ENCODE peak calls at places on chromosomes 3 and 15, in eight cellular contexts. Y, J, Z, I, N, O, V and K are unnamed samples.
A peak's percentile ranks its signal among the peaks of the same experiment; 100 is the strongest.

GRCh38 chr3:184361932-184362667 is 590 bp downstream of the POLR2H start:
- DNase-seq in Z (peak; percentile 67), I (peak; percentile 79), V (peak; percentile 86), O (peak; percentile 71), N (peak; percentile 77), Y (peak; percentile 69), J (peak; percentile 53), K (peak; percentile 66)

GRCh38 chr3:139520028-139520737 is 19.4 kb downstream of the RBP1 start:
- DNase-seq in I (no peak), J (peak; percentile 39), O (peak; percentile 41), V (no peak), N (no peak), Y (no peak), Z (no peak), K (peak; percentile 44)

GRCh38 chr3:66989241-66989640 is 8.9 kb upstream of the KBTBD8 start:
- DNase-seq in I (no peak), Z (no peak), V (no peak), J (no peak), O (no peak), Y (peak; percentile 6), N (no peak), K (no peak)

GRCh38 chr15:80620931-80621330 is 74.2 kb upstream of the ABHD17C start:
- DNase-seq in N (no peak), V (no peak), O (no peak), I (no peak), Y (no peak), J (no peak), Z (no peak), K (no peak)

GRCh38 chr15:49877117-49877860 is 241.7 kb downstream of the ATP8B4 start:
- DNase-seq in O (no peak), N (no peak), Z (no peak), V (no peak), J (peak; percentile 70), I (no peak), Y (no peak), K (no peak)

GRCh38 chr3:4595709-4596108 is 102.6 kb downstream of the ITPR1 start:
- DNase-seq in V (no peak), N (no peak), O (no peak), I (no peak), J (no peak), Y (no peak), Z (no peak), K (no peak)

GRCh38 chr3:117665311-117665710 is 955.7 kb downstream of the TUSC7 start:
- DNase-seq in Y (no peak), J (no peak), N (no peak), Z (no peak), I (no peak), O (no peak), V (no peak), K (no peak)

GRCh38 chr3:186254676-186255665 is 107.1 kb downstream of the DGKG start:
- DNase-seq in I (no peak), J (no peak), N (no peak), V (no peak), Z (no peak), O (no peak), Y (no peak), K (peak; percentile 73)

GRCh38 chr3:46314517-46314916 is 39.4 kb upstream of the CCR2 start:
- DNase-seq in J (no peak), Y (no peak), O (no peak), Z (no peak), N (no peak), I (no peak), V (no peak), K (no peak)

GRCh38 chr15:70316059-70316600 is 218.4 kb upstream of the TLE3 start:
- DNase-seq in V (no peak), Z (peak; percentile 27), N (no peak), I (no peak), O (peak; percentile 14), J (peak; percentile 60), Y (no peak), K (no peak)

GRCh38 chr3:77945320-77945719 is 905.4 kb downstream of the ROBO2 start:
- DNase-seq in I (no peak), V (no peak), Y (no peak), O (no peak), Z (no peak), J (no peak), N (no peak), K (no peak)

GRCh38 chr15:98649996-98650870 is 1.9 kb downstream of the IGF1R start:
- DNase-seq in N (peak; percentile 36), Y (peak; percentile 65), O (peak; percentile 37), I (peak; percentile 78), J (peak; percentile 49), V (peak; percentile 65), Z (no peak), K (no peak)

GRCh38 chr3:13012228-13012691 is 61.0 kb downstream of the IQSEC1 start:
- DNase-seq in J (no peak), Z (peak; percentile 56), I (peak; percentile 88), O (no peak), Y (no peak), N (peak; percentile 71), V (no peak), K (peak; percentile 59)

GRCh38 chr3:122793568-122794416 is at the start of gene HSPBAP1:
- DNase-seq in Y (peak; percentile 92), Z (peak; percentile 92), V (peak; percentile 95), J (peak; percentile 92), N (peak; percentile 93), I (peak; percentile 94), O (peak; percentile 92), K (peak; percentile 94)

GRCh38 chr3:153513236-153513635 is 351.2 kb downstream of the RAP2B start:
- DNase-seq in J (peak; percentile 23), V (no peak), Y (peak; percentile 13), I (no peak), Z (no peak), O (peak; percentile 20), N (no peak), K (no peak)
- TF ChIP-seq CTCF in J (peak; percentile 38), V (no peak), Y (peak; percentile 19), I (no peak), Z (no peak), O (peak; percentile 45), N (no peak), K (no peak)

DNA sequence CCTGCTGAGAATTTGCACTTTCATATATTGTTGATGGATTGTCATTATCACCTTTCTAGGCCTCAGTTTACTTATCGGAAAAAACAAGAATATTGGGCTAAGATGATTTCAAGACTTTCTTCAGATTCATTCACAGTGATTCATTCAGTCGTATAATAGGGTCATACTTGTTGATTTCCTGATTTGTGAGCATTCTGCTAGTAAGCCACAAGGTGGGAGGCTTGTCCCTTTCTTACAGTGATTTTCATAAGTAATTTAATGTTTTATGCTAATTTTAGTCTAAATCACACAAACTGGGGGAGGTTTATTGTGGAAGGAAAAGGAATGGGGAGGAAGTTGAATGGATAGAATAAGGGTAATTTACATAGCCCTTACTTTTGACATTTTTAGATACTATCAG is 126.8 kb upstream of the GOLGA6L4 start:
- DNase-seq in Z (no peak), J (peak; percentile 38), O (no peak), N (no peak), V (no peak), I (no peak), Y (no peak), K (no peak)
- TF ChIP-seq CTCF in Z (no peak), J (peak; percentile 21), O (no peak), N (no peak), V (no peak), I (no peak), Y (peak; percentile 15), K (no peak)

DNA sequence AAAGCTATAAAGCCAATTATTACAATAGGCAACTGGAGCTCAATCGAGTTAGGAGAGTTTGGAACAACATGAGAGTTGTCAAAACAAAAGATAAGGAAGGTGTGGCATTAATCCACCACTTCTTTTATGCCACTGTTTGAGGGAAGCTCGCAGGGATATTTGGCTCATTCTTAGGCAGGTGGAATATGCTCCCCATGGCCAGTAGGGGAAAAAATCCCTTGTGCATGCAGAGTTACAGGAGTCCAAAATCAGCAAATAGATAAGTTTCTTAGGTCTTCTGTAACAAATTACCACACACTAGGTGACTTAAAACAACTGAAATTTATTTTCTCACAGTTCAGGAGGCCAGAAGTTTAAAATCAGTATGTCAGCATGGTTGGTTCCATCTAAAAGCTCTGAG is 135.4 kb upstream of the SYNPR start:
- DNase-seq in I (no peak), Y (no peak), V (no peak), O (no peak), J (no peak), Z (no peak), N (no peak), K (no peak)
- TF ChIP-seq CTCF in I (no peak), Y (no peak), V (no peak), O (peak; percentile 12), J (peak; percentile 7), Z (no peak), N (no peak), K (no peak)

DNA sequence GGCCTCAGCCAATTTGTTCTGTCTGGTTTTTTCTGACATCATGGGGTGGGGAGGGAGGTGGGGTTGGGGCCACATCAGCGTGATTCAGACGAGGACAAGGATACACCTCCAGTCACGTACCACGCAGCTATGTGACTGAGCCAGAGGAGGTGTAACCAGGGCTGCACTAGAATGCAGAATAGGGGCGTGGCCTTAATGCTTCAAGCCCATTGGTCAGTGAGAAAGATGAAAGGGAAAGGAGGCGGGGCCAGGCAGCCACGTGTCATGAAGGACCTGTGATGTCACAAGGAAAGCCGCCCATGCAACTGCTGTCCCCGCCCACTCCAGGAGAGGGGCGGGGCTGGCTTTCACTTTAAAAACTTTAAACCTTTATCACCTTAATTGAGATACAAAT is at the start of gene GOLGA6L2:
- DNase-seq in N (no peak), I (no peak), Z (no peak), V (no peak), J (peak; percentile 12), O (no peak), Y (no peak), K (no peak)
- TF ChIP-seq CTCF in N (no peak), I (no peak), Z (no peak), V (no peak), J (no peak), O (no peak), Y (no peak), K (no peak)

GRCh38 chr3:24493951-24494615 is 567 bp downstream of the THRB start:
- DNase-seq in N (peak; percentile 64), O (peak; percentile 69), Y (peak; percentile 51), Z (peak; percentile 70), V (peak; percentile 70), J (peak; percentile 60), I (peak; percentile 89), K (peak; percentile 20)
- TF ChIP-seq CTCF in N (no peak), O (no peak), Y (no peak), Z (no peak), V (peak; percentile 16), J (no peak), I (peak; percentile 11), K (no peak)

DNA sequence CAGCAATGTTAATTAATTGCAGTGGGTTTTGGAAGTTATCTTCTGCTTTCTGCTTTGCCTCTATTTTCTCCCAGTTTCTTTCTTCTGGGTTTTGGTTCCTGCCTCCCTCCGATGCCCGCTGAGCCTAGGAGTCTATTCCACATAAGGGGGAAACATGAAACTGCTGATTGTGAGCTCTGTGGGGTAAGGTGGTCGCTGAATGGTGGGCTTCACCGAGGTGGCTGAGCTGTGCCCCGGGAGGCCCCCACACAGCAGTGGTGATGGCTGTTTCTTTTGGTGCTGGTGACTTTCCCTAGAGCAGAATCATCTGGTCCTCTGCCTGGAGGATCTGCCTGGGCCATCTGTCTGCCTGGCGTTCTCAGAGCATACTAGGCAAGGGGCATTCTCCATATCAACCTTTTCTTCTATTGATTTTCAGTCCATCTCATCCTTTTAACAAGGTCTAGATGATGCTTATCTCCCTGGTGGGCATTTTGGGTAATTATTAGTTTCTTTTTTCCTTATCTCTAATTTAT is 68.8 kb upstream of the ATP2B2 start:
- DNase-seq in Z (no peak), O (no peak), J (no peak), N (no peak), V (no peak), I (no peak), Y (no peak), K (no peak)
- TF ChIP-seq CTCF in Z (no peak), O (no peak), J (no peak), N (no peak), V (no peak), I (no peak), Y (no peak), K (no peak)